ENCODE peak calls at places on chromosomes 4 and X, in nine cellular contexts. H, K, J, R, S, B, P, X and U are unnamed samples.

GRCh38 chr4:177853198-177853597 is 411.0 kb upstream of the AGA start:
- DNase-seq in S (no peak), X (no peak), J (no peak), H (no peak), K (no peak), P (no peak), R (no peak), B (no peak), U (no peak)

GRCh38 chr4:124936427-124936826 is 223.9 kb upstream of the ANKRD50 start:
- DNase-seq in J (no peak), X (no peak), P (peak), K (no peak), H (peak), R (peak), B (peak), S (no peak), U (no peak)

GRCh38 chrX:68232206-68232605 is 201.1 kb downstream of the OPHN1 start:
- DNase-seq in P (no peak), H (no peak), J (no peak), K (no peak), R (no peak), S (no peak), X (no peak), B (no peak), U (no peak)

GRCh38 chr4:140652601-140653000 is 83.8 kb upstream of the UCP1 start:
- DNase-seq in J (no peak), R (no peak), P (no peak), X (no peak), B (no peak), S (no peak), H (no peak), K (no peak), U (no peak)

GRCh38 chr4:137968956-137969709 is 273.0 kb downstream of the SLC7A11 start:
- DNase-seq in S (no peak), H (no peak), B (peak), X (no peak), P (no peak), K (no peak), R (no peak), J (no peak), U (no peak)

GRCh38 chr4:122914292-122914904 is 8.0 kb downstream of the NUDT6 start:
- DNase-seq in P (no peak), S (peak), K (no peak), X (peak), J (no peak), B (peak), R (no peak), H (no peak), U (no peak)

GRCh38 chr4:6342530-6343293 is 73.1 kb downstream of the WFS1 start:
- DNase-seq in P (no peak), J (no peak), S (no peak), X (peak), K (peak), B (peak), H (peak), R (no peak), U (peak)

GRCh38 chr4:95676190-95676589 is 127.4 kb upstream of the UNC5C start:
- DNase-seq in B (peak), X (no peak), P (no peak), J (no peak), S (no peak), K (no peak), R (no peak), H (no peak), U (no peak)

GRCh38 chrX:39337461-39337860 is 536.2 kb downstream of the MID1IP1 start:
- DNase-seq in P (no peak), K (no peak), J (no peak), B (no peak), X (peak), S (no peak), R (no peak), H (peak), U (peak)

GRCh38 chr4:3077796-3078195 is 3.3 kb downstream of the HTT start:
- DNase-seq in B (no peak), J (no peak), S (peak), X (no peak), H (no peak), P (no peak), K (no peak), R (no peak), U (no peak)

GRCh38 chr4:46993075-46994006 is at the start of gene GABRA4:
- DNase-seq in K (no peak), J (no peak), R (no peak), X (peak), B (peak), H (no peak), P (no peak), S (no peak), U (peak)

GRCh38 chrX:63746715-63747114 is 38.3 kb downstream of the ARHGEF9 start:
- DNase-seq in H (no peak), S (no peak), B (no peak), P (no peak), R (no peak), K (no peak), J (no peak), X (no peak), U (no peak)